ENCODE peak calls at places on chromosome 20, in five cellular contexts. D is left cardiac atrium; Y is Panc1; B is heart right ventricle; O is stimulated activated naive CD8-positive, alpha-beta T cell treated with anti-CD3 and anti-CD28 coated beads, Interleukin-15, amount 100 ng/mL, for 72 hours. R is an unnamed sample.

GRCh38 chr20:33251496-33251895 is 15.7 kb downstream of the BPIFA1 start:
- ATAC-seq in Y (no peak), D (no peak), B (no peak), O (no peak), R (no peak)

GRCh38 chr20:44603327-44603726 is 20.9 kb downstream of the PKIG start:
- ATAC-seq in D (no peak), B (no peak), O (no peak), Y (no peak), R (no peak)

GRCh38 chr20:37727957-37728634 is 34.3 kb downstream of the CTNNBL1 start:
- ATAC-seq in Y (no peak), D (no peak), B (no peak), O (no peak), R (peak; percentile 50)

GRCh38 chr20:1280421-1281102 is 14.5 kb downstream of the SNPH start:
- ATAC-seq in B (peak; percentile 34), D (peak; percentile 95), Y (no peak), O (no peak), R (no peak)

GRCh38 chr20:2742934-2743559 is 50.5 kb downstream of the EBF4 start:
- ATAC-seq in Y (peak; percentile 83), B (peak; percentile 32), O (peak; percentile 68), D (peak; percentile 75), R (peak; percentile 75)

GRCh38 chr20:44586986-44587980 is 4.9 kb downstream of the PKIG start:
- ATAC-seq in D (no peak), Y (no peak), O (no peak), B (no peak), R (no peak)

GRCh38 chr20:11176431-11176830 is 502.6 kb upstream of the JAG1 start:
- ATAC-seq in B (no peak), O (no peak), Y (no peak), D (no peak), R (no peak)

GRCh38 chr20:278181-278580 is 12.4 kb downstream of the C20orf96 start:
- ATAC-seq in O (no peak), Y (no peak), D (no peak), B (peak; percentile 6), R (no peak)

GRCh38 chr20:63032861-63033634 is 26.3 kb upstream of the BHLHE23 start:
- ATAC-seq in B (no peak), D (no peak), Y (peak; percentile 41), O (peak; percentile 43), R (no peak)

GRCh38 chr20:1707588-1708449 is 50.2 kb upstream of the SIRPG start:
- ATAC-seq in O (peak; percentile 37), Y (no peak), B (no peak), D (no peak), R (no peak)

GRCh38 chr20:9616455-9616805 is 102.0 kb downstream of the LAMP5 start:
- ATAC-seq in B (no peak), D (no peak), O (no peak), Y (no peak), R (no peak)

GRCh38 chr20:1299522-1299921 is 29.4 kb downstream of the SDCBP2 start:
- ATAC-seq in Y (peak; percentile 69), D (no peak), B (no peak), O (no peak), R (no peak)

R was measured in activated T-helper 17 cell treated with anti-CD3 and anti-CD28 coated beads, Interleukin-2, amount 50 U/mL, for 72 hours.